ENCODE peak calls at places on chromosomes 3 and 15, in ten cellular contexts. Y is B cell; A is hepatic stellate cell; M is GDM1; Z is lower leg skin; D is NCI-H2171; S is activated naive CD4-positive, alpha-beta T cell treated with anti-CD3 and anti-CD28 coated beads, Interleukin-2, amount 50 U/mL, for 16 hours; J is kidney glomerular epithelial cell; P is neural crest cell; L is activated gamma-delta T cell treated with Interleukin-2 at 50 U/mL for 16 hours. R is an unnamed sample.

GRCh38 chr3:9947025-9947995 is 4.9 kb downstream of the PRRT3 start:
- DNase-seq in M (no peak), S (no peak), D (peak), J (peak), A (peak), Y (no peak), L (no peak), Z (no peak), P (peak), R (no peak)

GRCh38 chr3:80391573-80391972 is 623.8 kb upstream of the ROBO1 start:
- DNase-seq in P (no peak), D (no peak), L (no peak), Y (no peak), S (no peak), A (no peak), M (no peak), Z (no peak), J (no peak), R (no peak)

GRCh38 chr3:139718415-139718814 is 40.6 kb upstream of the NMNAT3 start:
- DNase-seq in Z (no peak), Y (no peak), L (no peak), A (peak), M (no peak), S (no peak), P (peak), D (peak), J (peak), R (no peak)

GRCh38 chr3:119015942-119016341 is 18.7 kb downstream of the IGSF11 start:
- DNase-seq in J (no peak), Z (no peak), P (no peak), M (no peak), S (no peak), L (no peak), Y (no peak), D (peak), A (no peak), R (no peak)

GRCh38 chr3:122691195-122691594 is 10.6 kb downstream of the PARP14 start:
- DNase-seq in S (no peak), D (no peak), Y (no peak), L (no peak), J (peak), Z (no peak), P (no peak), M (no peak), A (no peak), R (no peak)

GRCh38 chr15:19987389-19988048 is 554.1 kb downstream of the GOLGA6L6 start:
- DNase-seq in Z (no peak), J (no peak), S (no peak), A (no peak), Y (no peak), M (peak), D (peak), P (no peak), L (no peak), R (no peak)

GRCh38 chr3:179151474-179151873 is 3.3 kb downstream of the PIK3CA start:
- DNase-seq in Y (no peak), P (no peak), S (no peak), Z (no peak), J (no peak), M (no peak), L (no peak), D (no peak), A (no peak), R (no peak)

GRCh38 chr3:74066456-74066855 is 441.7 kb upstream of the PDZRN3 start:
- DNase-seq in L (no peak), M (no peak), S (no peak), P (no peak), Y (no peak), A (no peak), D (no peak), J (no peak), Z (no peak), R (no peak)

GRCh38 chr3:52533623-52534280 is at the start of gene NT5DC2:
- DNase-seq in Y (peak), Z (no peak), J (peak), P (peak), M (peak), A (peak), D (peak), S (peak), L (peak), R (peak)

GRCh38 chr3:48371651-48372376 is at the start of gene FBXW12:
- DNase-seq in Z (no peak), J (no peak), D (no peak), M (no peak), S (no peak), P (no peak), L (no peak), A (no peak), Y (no peak), R (no peak)

GRCh38 chr3:28300345-28300962 is 48.1 kb upstream of the ZCWPW2 start:
- DNase-seq in J (no peak), L (no peak), Y (no peak), S (no peak), A (no peak), M (no peak), D (no peak), Z (no peak), P (no peak), R (no peak)

GRCh38 chr3:32421991-32422859 is 30.6 kb downstream of the CMTM7 start:
- DNase-seq in P (no peak), L (no peak), J (peak), D (no peak), M (no peak), Z (peak), Y (no peak), S (no peak), A (no peak), R (no peak)

GRCh38 chr3:133944181-133944580 is 48.5 kb upstream of the RAB6B start:
- DNase-seq in D (no peak), Z (no peak), A (peak), M (no peak), J (no peak), P (no peak), S (no peak), Y (no peak), L (no peak), R (no peak)

GRCh38 chr3:189041482-189042090 is 130.2 kb upstream of the TPRG1 start:
- DNase-seq in J (peak), S (peak), L (peak), D (peak), M (peak), Z (no peak), A (peak), P (peak), Y (peak), R (peak)

GRCh38 chr3:197260491-197261163 is 37.8 kb downstream of the DLG1 start:
- DNase-seq in M (no peak), Z (no peak), P (no peak), Y (no peak), A (no peak), L (no peak), D (no peak), S (no peak), J (no peak), R (no peak)

GRCh38 chr3:36058404-36059035 is 321.8 kb upstream of the STAC start:
- DNase-seq in D (no peak), S (no peak), Z (no peak), Y (no peak), A (no peak), J (peak), L (no peak), P (no peak), M (no peak), R (no peak)

GRCh38 chr3:156207802-156208685 is 87.7 kb downstream of the KCNAB1 start:
- DNase-seq in Y (no peak), Z (no peak), A (peak), L (no peak), M (no peak), S (no peak), D (no peak), J (no peak), P (no peak), R (no peak)

GRCh38 chr3:94225176-94225742 is 162.4 kb downstream of the NSUN3 start:
- DNase-seq in Z (no peak), Y (no peak), L (no peak), P (no peak), M (no peak), S (no peak), A (no peak), D (no peak), J (no peak), R (no peak)

GRCh38 chr3:16334909-16335308 is 69.9 kb downstream of the OXNAD1 start:
- DNase-seq in L (no peak), M (no peak), Z (no peak), A (no peak), D (no peak), Y (no peak), S (no peak), J (no peak), P (no peak), R (no peak)

GRCh38 chr3:171565671-171566070 is 105.5 kb upstream of the TNIK start:
- DNase-seq in D (peak), Y (no peak), Z (no peak), L (no peak), P (no peak), S (no peak), J (no peak), A (no peak), M (no peak), R (no peak)

GRCh38 chr3:197085137-197085536 is 55.5 kb upstream of the MELTF start:
- DNase-seq in L (no peak), S (no peak), A (no peak), M (no peak), D (no peak), Z (no peak), Y (no peak), J (no peak), P (no peak), R (no peak)

GRCh38 chr3:141538568-141538967 is 51.7 kb downstream of the RASA2 start:
- DNase-seq in Y (no peak), D (no peak), S (no peak), L (no peak), Z (no peak), J (peak), A (no peak), M (no peak), P (no peak), R (no peak)

GRCh38 chr15:22811640-22812039 is 25.2 kb downstream of the NIPA1 start:
- DNase-seq in L (no peak), S (no peak), Y (no peak), D (no peak), Z (no peak), M (no peak), P (peak), A (peak), J (no peak), R (no peak)

GRCh38 chr3:115916866-115917265 is 293.6 kb downstream of the GAP43 start:
- DNase-seq in L (no peak), D (no peak), P (no peak), M (no peak), A (no peak), J (no peak), Y (no peak), Z (no peak), S (no peak), R (no peak)

GRCh38 chr3:172034786-172035685 is 4.3 kb upstream of the FNDC3B start:
- DNase-seq in J (peak), M (no peak), S (no peak), D (peak), Y (peak), P (no peak), L (no peak), A (peak), Z (no peak), R (peak)

GRCh38 chr3:51875501-51875900 is at the start of gene IQCF5:
- DNase-seq in M (no peak), A (no peak), L (no peak), Z (no peak), S (no peak), J (no peak), D (no peak), P (no peak), Y (no peak), R (no peak)

GRCh38 chr3:109921509-109921908 is 584.2 kb upstream of the DPPA4 start:
- DNase-seq in D (no peak), L (no peak), M (no peak), Y (no peak), S (no peak), P (no peak), A (no peak), J (no peak), Z (no peak), R (no peak)

GRCh38 chr15:33310481-33311311 is at the start of gene RYR3:
- DNase-seq in M (no peak), S (no peak), A (no peak), L (no peak), Z (no peak), J (peak), D (no peak), P (peak), Y (no peak), R (no peak)